ENCODE peak calls at places on chromosomes 6 and 20, in seven cellular contexts. One of them, this sample, is unnamed.

GRCh38 chr6:127716425-127716930 is 139.5 kb downstream of the C6orf58 start:
- DNase-seq in cardiac muscle cell: no peak
- DNase-seq in heart left ventricle: no peak
- DNase-seq in PC-9: no peak
- DNase-seq in lung: no peak
- DNase-seq in right lobe of liver: no peak
- DNase-seq in cardiac fibroblast: no peak
- DNase-seq in this sample: no peak

GRCh38 chr6:75278474-75279077 is 6.0 kb downstream of the TMEM30A start:
- DNase-seq in cardiac muscle cell: no peak
- DNase-seq in heart left ventricle: no peak
- DNase-seq in PC-9: no peak
- DNase-seq in lung: no peak
- DNase-seq in right lobe of liver: no peak
- DNase-seq in cardiac fibroblast: no peak
- DNase-seq in this sample: no peak

GRCh38 chr6:15148356-15149058 is 97.4 kb upstream of the JARID2 start:
- DNase-seq in cardiac muscle cell: peak; percentile 12
- DNase-seq in heart left ventricle: no peak
- DNase-seq in PC-9: peak; percentile 70
- DNase-seq in lung: no peak
- DNase-seq in right lobe of liver: no peak
- DNase-seq in cardiac fibroblast: peak; percentile 84
- DNase-seq in this sample: peak; percentile 92

GRCh38 chr20:58839474-58839874 is 11.2 kb downstream of the GNAS-AS1 start:
- DNase-seq in cardiac muscle cell: peak; percentile 39
- DNase-seq in heart left ventricle: no peak
- DNase-seq in PC-9: peak; percentile 23
- DNase-seq in lung: no peak
- DNase-seq in right lobe of liver: no peak
- DNase-seq in cardiac fibroblast: peak; percentile 26
- DNase-seq in this sample: no peak

GRCh38 chr6:13431059-13431656 is 56.2 kb downstream of the GFOD1 start:
- DNase-seq in cardiac muscle cell: no peak
- DNase-seq in heart left ventricle: no peak
- DNase-seq in PC-9: no peak
- DNase-seq in lung: no peak
- DNase-seq in right lobe of liver: no peak
- DNase-seq in cardiac fibroblast: no peak
- DNase-seq in this sample: no peak

GRCh38 chr6:105988321-105988720 is 97.8 kb upstream of the PRDM1 start:
- DNase-seq in cardiac muscle cell: no peak
- DNase-seq in heart left ventricle: no peak
- DNase-seq in PC-9: no peak
- DNase-seq in lung: no peak
- DNase-seq in right lobe of liver: no peak
- DNase-seq in cardiac fibroblast: peak; percentile 29
- DNase-seq in this sample: no peak

GRCh38 chr20:63536997-63537524 is at the start of gene PTK6:
- DNase-seq in cardiac muscle cell: no peak
- DNase-seq in heart left ventricle: peak; percentile 67
- DNase-seq in PC-9: peak; percentile 77
- DNase-seq in lung: peak; percentile 75
- DNase-seq in right lobe of liver: no peak
- DNase-seq in cardiac fibroblast: no peak
- DNase-seq in this sample: no peak

GRCh38 chr6:164721460-164721859 is 587.9 kb downstream of the C6orf118 start:
- DNase-seq in cardiac muscle cell: no peak
- DNase-seq in heart left ventricle: no peak
- DNase-seq in PC-9: no peak
- DNase-seq in lung: no peak
- DNase-seq in right lobe of liver: no peak
- DNase-seq in cardiac fibroblast: no peak
- DNase-seq in this sample: no peak

DNA sequence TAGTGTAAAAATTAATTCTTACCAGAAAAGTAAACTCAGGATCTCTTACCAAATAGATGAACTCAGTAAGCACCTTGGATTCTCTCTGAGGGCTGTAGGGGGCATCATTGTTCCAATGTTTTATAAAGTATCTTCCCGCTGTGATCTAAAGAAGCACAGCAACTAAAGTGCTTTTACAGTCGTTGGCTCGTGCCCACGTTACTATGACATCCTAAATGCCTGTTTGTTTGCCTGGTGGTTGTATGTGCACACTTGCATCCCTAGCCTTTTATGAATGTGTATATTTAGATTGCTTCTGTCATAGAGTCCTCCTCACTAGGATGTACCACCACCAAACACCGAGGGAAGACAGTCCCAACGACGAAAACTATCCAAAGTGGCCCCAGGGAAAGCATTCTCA is 34.5 kb downstream of the SLX4IP start:
- DNase-seq in cardiac muscle cell: peak; percentile 93
- DNase-seq in heart left ventricle: peak; percentile 44
- DNase-seq in PC-9: no peak
- DNase-seq in lung: peak; percentile 48
- DNase-seq in right lobe of liver: no peak
- DNase-seq in cardiac fibroblast: peak; percentile 95
- DNase-seq in this sample: no peak
- TF ChIP-seq CTCF in cardiac muscle cell: peak; percentile 73
- TF ChIP-seq CTCF in heart left ventricle: peak; percentile 52
- TF ChIP-seq CTCF in PC-9: no peak
- TF ChIP-seq CTCF in lung: no peak
- TF ChIP-seq CTCF in right lobe of liver: peak; percentile 41
- TF ChIP-seq CTCF in cardiac fibroblast: peak; percentile 66
- TF ChIP-seq CTCF in this sample: peak; percentile 49

GRCh38 chr20:46563170-46563847 is 12.9 kb upstream of the OCSTAMP start:
- DNase-seq in cardiac muscle cell: peak; percentile 12
- DNase-seq in heart left ventricle: no peak
- DNase-seq in PC-9: no peak
- DNase-seq in lung: no peak
- DNase-seq in right lobe of liver: no peak
- DNase-seq in cardiac fibroblast: no peak
- DNase-seq in this sample: no peak

GRCh38 chr20:46563848-46564197 is 13.4 kb upstream of the OCSTAMP start:
- DNase-seq in cardiac muscle cell: no peak
- DNase-seq in heart left ventricle: no peak
- DNase-seq in PC-9: no peak
- DNase-seq in lung: no peak
- DNase-seq in right lobe of liver: no peak
- DNase-seq in cardiac fibroblast: no peak
- DNase-seq in this sample: no peak

GRCh38 chr20:46559685-46560440 is 9.4 kb upstream of the OCSTAMP start:
- DNase-seq in cardiac muscle cell: peak; percentile 19
- DNase-seq in heart left ventricle: no peak
- DNase-seq in PC-9: no peak
- DNase-seq in lung: no peak
- DNase-seq in right lobe of liver: no peak
- DNase-seq in cardiac fibroblast: no peak
- DNase-seq in this sample: no peak

GRCh38 chr20:46562373-46563169 is 12.1 kb upstream of the OCSTAMP start:
- DNase-seq in cardiac muscle cell: peak; percentile 83
- DNase-seq in heart left ventricle: peak; percentile 77
- DNase-seq in PC-9: peak; percentile 59
- DNase-seq in lung: peak; percentile 71
- DNase-seq in right lobe of liver: no peak
- DNase-seq in cardiac fibroblast: peak; percentile 68
- DNase-seq in this sample: no peak

DNA sequence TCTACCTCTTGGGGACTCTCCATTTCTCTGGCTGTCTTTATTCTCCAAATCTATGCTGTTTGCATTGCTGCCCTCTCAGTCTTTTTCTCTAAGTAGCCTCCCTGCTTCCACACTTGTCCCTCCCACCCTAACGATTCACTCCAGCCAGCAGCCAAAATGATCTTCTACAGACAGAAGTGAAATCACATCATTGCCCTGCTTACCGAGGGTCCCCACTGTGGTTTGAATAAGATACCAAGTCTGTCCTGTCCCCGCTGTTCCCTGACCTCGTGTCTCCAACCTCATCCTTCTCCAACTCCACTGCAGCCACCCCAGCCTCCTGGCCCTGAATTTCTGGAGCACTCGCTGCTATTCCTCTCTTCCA is 11.5 kb upstream of the OCSTAMP start:
- DNase-seq in cardiac muscle cell: no peak
- DNase-seq in heart left ventricle: no peak
- DNase-seq in PC-9: no peak
- DNase-seq in lung: no peak
- DNase-seq in right lobe of liver: no peak
- DNase-seq in cardiac fibroblast: no peak
- DNase-seq in this sample: no peak
- H3K4me3 ChIP-seq in cardiac muscle cell: no peak overlapping the region
- H3K4me3 ChIP-seq in heart left ventricle: peak overlapping the region; percentile 22
- H3K4me3 ChIP-seq in PC-9: no peak overlapping the region
- H3K4me3 ChIP-seq in lung: no peak overlapping the region
- H3K4me3 ChIP-seq in right lobe of liver: peak overlapping the region; percentile 30
- H3K4me3 ChIP-seq in cardiac fibroblast: no peak overlapping the region
- H3K4me3 ChIP-seq in this sample: peak overlapping the region; percentile 34

DNA sequence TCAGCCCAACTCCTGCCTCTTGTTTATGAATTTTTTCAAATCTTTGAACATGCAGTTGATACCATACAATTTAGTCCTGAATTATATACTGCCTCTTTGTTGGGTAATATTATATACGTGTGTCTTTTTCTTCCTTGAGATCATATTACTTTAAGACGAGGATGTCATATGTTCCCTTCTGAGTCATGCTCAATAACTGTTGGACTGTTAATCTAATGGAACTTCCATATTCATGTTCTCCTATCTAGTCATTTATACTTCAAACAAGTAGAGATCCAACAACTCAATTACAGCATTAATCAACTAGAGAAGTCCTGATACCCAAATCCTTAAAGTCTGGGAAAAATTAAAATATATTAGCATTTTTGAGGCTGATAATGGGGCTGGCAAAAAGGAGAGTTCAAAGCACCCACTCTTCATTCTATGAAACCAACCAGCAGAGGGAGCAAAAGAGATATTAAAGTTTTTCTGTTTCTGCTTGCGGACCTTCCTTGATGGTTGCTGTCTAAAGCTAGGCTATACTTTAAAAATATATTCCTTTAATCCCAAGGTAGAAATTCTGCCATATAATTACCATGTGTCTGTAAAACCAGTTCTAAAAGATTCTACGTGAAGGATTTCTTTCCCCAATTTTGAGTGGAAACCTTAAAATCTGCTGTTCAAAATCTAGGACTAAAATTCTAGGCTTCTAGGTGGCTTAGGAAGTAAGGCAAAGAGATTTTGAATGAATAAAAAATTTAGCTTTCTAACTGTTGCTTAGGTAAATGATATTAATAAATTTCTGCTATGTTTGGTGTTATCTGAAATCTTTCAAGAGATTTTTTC is 498.9 kb downstream of the BCKDHB start:
- DNase-seq in cardiac muscle cell: peak; percentile 56
- DNase-seq in heart left ventricle: no peak
- DNase-seq in PC-9: no peak
- DNase-seq in lung: no peak
- DNase-seq in right lobe of liver: no peak
- DNase-seq in cardiac fibroblast: peak; percentile 73
- DNase-seq in this sample: no peak
- TF ChIP-seq CTCF in cardiac muscle cell: peak; percentile 61
- TF ChIP-seq CTCF in heart left ventricle: peak; percentile 28
- TF ChIP-seq CTCF in PC-9: peak; percentile 66
- TF ChIP-seq CTCF in lung: no peak
- TF ChIP-seq CTCF in right lobe of liver: peak; percentile 49
- TF ChIP-seq CTCF in cardiac fibroblast: peak; percentile 56
- TF ChIP-seq CTCF in this sample: peak; percentile 59

GRCh38 chr6:150140236-150140969 is 2.4 kb upstream of the PPP1R14C start:
- DNase-seq in cardiac muscle cell: no peak
- DNase-seq in heart left ventricle: no peak
- DNase-seq in PC-9: no peak
- DNase-seq in lung: no peak
- DNase-seq in right lobe of liver: no peak
- DNase-seq in cardiac fibroblast: no peak
- DNase-seq in this sample: no peak

GRCh38 chr6:150144294-150144868 is 1.5 kb downstream of the PPP1R14C start:
- DNase-seq in cardiac muscle cell: no peak
- DNase-seq in heart left ventricle: no peak
- DNase-seq in PC-9: no peak
- DNase-seq in lung: no peak
- DNase-seq in right lobe of liver: no peak
- DNase-seq in cardiac fibroblast: no peak
- DNase-seq in this sample: no peak

GRCh38 chr6:150143521-150144293 is 863 bp downstream of the PPP1R14C start:
- DNase-seq in cardiac muscle cell: no peak
- DNase-seq in heart left ventricle: peak; percentile 62
- DNase-seq in PC-9: peak; percentile 11
- DNase-seq in lung: no peak
- DNase-seq in right lobe of liver: no peak
- DNase-seq in cardiac fibroblast: no peak
- DNase-seq in this sample: no peak

GRCh38 chr6:150142657-150143501 is at the start of gene PPP1R14C:
- DNase-seq in cardiac muscle cell: peak; percentile 15
- DNase-seq in heart left ventricle: peak; percentile 58
- DNase-seq in PC-9: peak; percentile 59
- DNase-seq in lung: peak; percentile 61
- DNase-seq in right lobe of liver: no peak
- DNase-seq in cardiac fibroblast: peak; percentile 2
- DNase-seq in this sample: no peak

GRCh38 chr6:150142304-150142656 is 564 bp upstream of the PPP1R14C start:
- DNase-seq in cardiac muscle cell: peak; percentile 46
- DNase-seq in heart left ventricle: no peak
- DNase-seq in PC-9: no peak
- DNase-seq in lung: peak; percentile 52
- DNase-seq in right lobe of liver: no peak
- DNase-seq in cardiac fibroblast: peak; percentile 52
- DNase-seq in this sample: no peak
- H3K4me3 ChIP-seq in cardiac muscle cell: peak overlapping the region; percentile 95
- H3K4me3 ChIP-seq in heart left ventricle: peak overlapping the region; percentile 70
- H3K4me3 ChIP-seq in PC-9: peak overlapping the region; percentile 76
- H3K4me3 ChIP-seq in lung: peak overlapping the region; percentile 52
- H3K4me3 ChIP-seq in right lobe of liver: no peak overlapping the region
- H3K4me3 ChIP-seq in cardiac fibroblast: peak overlapping the region; percentile 26
- H3K4me3 ChIP-seq in this sample: peak overlapping the region; percentile 38

DNA sequence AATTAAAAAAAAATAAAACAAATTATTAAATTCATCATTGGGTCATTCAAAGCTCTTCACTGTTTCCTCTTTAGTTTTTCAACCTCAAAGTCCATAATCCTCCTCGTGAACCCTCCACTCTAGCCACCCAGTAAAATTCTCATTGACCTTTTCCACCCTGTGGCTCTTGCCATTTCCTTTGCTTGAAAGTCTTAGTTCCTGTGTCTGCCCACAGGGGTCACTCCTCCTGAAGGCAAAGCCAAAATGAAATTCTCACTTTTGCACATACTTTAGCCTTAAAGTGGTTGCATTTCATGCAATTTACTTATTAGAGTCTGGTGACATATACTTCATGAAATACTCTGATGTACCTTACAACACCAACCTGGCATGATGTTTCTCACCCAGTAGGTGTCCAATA is 263.7 kb downstream of the BMP2 start:
- DNase-seq in cardiac muscle cell: peak; percentile 2
- DNase-seq in heart left ventricle: no peak
- DNase-seq in PC-9: no peak
- DNase-seq in lung: no peak
- DNase-seq in right lobe of liver: no peak
- DNase-seq in cardiac fibroblast: peak; percentile 12
- DNase-seq in this sample: no peak
- TF ChIP-seq CTCF in cardiac muscle cell: peak; percentile 32
- TF ChIP-seq CTCF in heart left ventricle: no peak
- TF ChIP-seq CTCF in PC-9: no peak
- TF ChIP-seq CTCF in lung: no peak
- TF ChIP-seq CTCF in right lobe of liver: no peak
- TF ChIP-seq CTCF in cardiac fibroblast: peak; percentile 49
- TF ChIP-seq CTCF in this sample: peak; percentile 58

GRCh38 chr6:151806757-151807512 is 547 bp upstream of the ESR1 start:
- DNase-seq in cardiac muscle cell: peak; percentile 41
- DNase-seq in heart left ventricle: no peak
- DNase-seq in PC-9: no peak
- DNase-seq in lung: no peak
- DNase-seq in right lobe of liver: no peak
- DNase-seq in cardiac fibroblast: peak; percentile 65
- DNase-seq in this sample: no peak
- H3K4me3 ChIP-seq in cardiac muscle cell: peak overlapping the region; percentile 51
- H3K4me3 ChIP-seq in heart left ventricle: peak overlapping the region; percentile 45
- H3K4me3 ChIP-seq in PC-9: peak overlapping the region; percentile 57
- H3K4me3 ChIP-seq in lung: no peak overlapping the region
- H3K4me3 ChIP-seq in right lobe of liver: no peak overlapping the region
- H3K4me3 ChIP-seq in cardiac fibroblast: no peak overlapping the region
- H3K4me3 ChIP-seq in this sample: peak overlapping the region; percentile 43

This sample was measured in retinal pigment epithelial cell.